ENCODE peak calls at places on chromosomes 2 and 18, in seven cellular contexts. One of them, this sample, is unnamed.

GRCh38 chr2:45895477-45895876 is 244.0 kb downstream of the PRKCE start:
- DNase-seq in cardiac muscle cell: no peak
- DNase-seq in GM23248: peak; percentile 82
- DNase-seq in neuronal stem cell: no peak
- DNase-seq in kidney: no peak
- DNase-seq in psoas muscle: no peak
- DNase-seq in heart right ventricle: no peak
- DNase-seq in this sample: no peak

GRCh38 chr2:160667811-160668210 is 174.2 kb upstream of the RBMS1 start:
- DNase-seq in cardiac muscle cell: no peak
- DNase-seq in GM23248: no peak
- DNase-seq in neuronal stem cell: no peak
- DNase-seq in kidney: no peak
- DNase-seq in psoas muscle: no peak
- DNase-seq in heart right ventricle: no peak
- DNase-seq in this sample: no peak

GRCh38 chr18:76514573-76514972 is 19.5 kb upstream of the ZNF516 start:
- DNase-seq in cardiac muscle cell: no peak
- DNase-seq in GM23248: no peak
- DNase-seq in neuronal stem cell: no peak
- DNase-seq in kidney: peak; percentile 32
- DNase-seq in psoas muscle: no peak
- DNase-seq in heart right ventricle: no peak
- DNase-seq in this sample: no peak

GRCh38 chr2:206642075-206643025 is at the start of gene FAM237A:
- DNase-seq in cardiac muscle cell: peak; percentile 73
- DNase-seq in GM23248: peak; percentile 74
- DNase-seq in neuronal stem cell: peak; percentile 84
- DNase-seq in kidney: peak; percentile 63
- DNase-seq in psoas muscle: peak; percentile 12
- DNase-seq in heart right ventricle: peak; percentile 45
- DNase-seq in this sample: no peak

GRCh38 chr2:86372641-86373502 is 35.4 kb upstream of the REEP1 start:
- DNase-seq in cardiac muscle cell: peak; percentile 66
- DNase-seq in GM23248: peak; percentile 68
- DNase-seq in neuronal stem cell: peak; percentile 41
- DNase-seq in kidney: no peak
- DNase-seq in psoas muscle: no peak
- DNase-seq in heart right ventricle: peak; percentile 55
- DNase-seq in this sample: no peak

GRCh38 chr18:22385718-22386117 is 32.0 kb downstream of the CTAGE1 start:
- DNase-seq in cardiac muscle cell: peak; percentile 89
- DNase-seq in GM23248: peak; percentile 93
- DNase-seq in neuronal stem cell: no peak
- DNase-seq in kidney: no peak
- DNase-seq in psoas muscle: no peak
- DNase-seq in heart right ventricle: no peak
- DNase-seq in this sample: no peak

GRCh38 chr2:223725494-223725893 is 111.9 kb downstream of the AP1S3 start:
- DNase-seq in cardiac muscle cell: peak; percentile 97
- DNase-seq in GM23248: peak; percentile 98
- DNase-seq in neuronal stem cell: peak; percentile 80
- DNase-seq in kidney: peak; percentile 94
- DNase-seq in psoas muscle: peak; percentile 71
- DNase-seq in heart right ventricle: peak; percentile 88
- DNase-seq in this sample: peak; percentile 71

GRCh38 chr2:167943877-167944276 is 303.5 kb downstream of the STK39 start:
- DNase-seq in cardiac muscle cell: peak; percentile 57
- DNase-seq in GM23248: no peak
- DNase-seq in neuronal stem cell: no peak
- DNase-seq in kidney: no peak
- DNase-seq in psoas muscle: no peak
- DNase-seq in heart right ventricle: no peak
- DNase-seq in this sample: no peak

GRCh38 chr2:54331095-54331835 is 75.2 kb upstream of the TSPYL6 start:
- DNase-seq in cardiac muscle cell: no peak
- DNase-seq in GM23248: no peak
- DNase-seq in neuronal stem cell: no peak
- DNase-seq in kidney: no peak
- DNase-seq in psoas muscle: no peak
- DNase-seq in heart right ventricle: no peak
- DNase-seq in this sample: no peak

GRCh38 chr18:76972838-76973237 is 150.5 kb downstream of the ZNF236 start:
- DNase-seq in cardiac muscle cell: peak; percentile 18
- DNase-seq in GM23248: no peak
- DNase-seq in neuronal stem cell: no peak
- DNase-seq in kidney: no peak
- DNase-seq in psoas muscle: no peak
- DNase-seq in heart right ventricle: no peak
- DNase-seq in this sample: no peak

GRCh38 chr18:80086281-80086680 is 22.8 kb upstream of the ADNP2 start:
- DNase-seq in cardiac muscle cell: no peak
- DNase-seq in GM23248: no peak
- DNase-seq in neuronal stem cell: no peak
- DNase-seq in kidney: no peak
- DNase-seq in psoas muscle: no peak
- DNase-seq in heart right ventricle: no peak
- DNase-seq in this sample: no peak
- H3K27ac ChIP-seq in cardiac muscle cell: no peak overlapping the region
- H3K27ac ChIP-seq in GM23248: no peak overlapping the region
- H3K27ac ChIP-seq in neuronal stem cell: no peak overlapping the region
- H3K27ac ChIP-seq in kidney: no peak overlapping the region
- H3K27ac ChIP-seq in psoas muscle: no peak overlapping the region
- H3K27ac ChIP-seq in heart right ventricle: no peak overlapping the region
- H3K27ac ChIP-seq in this sample: no peak overlapping the region

DNA sequence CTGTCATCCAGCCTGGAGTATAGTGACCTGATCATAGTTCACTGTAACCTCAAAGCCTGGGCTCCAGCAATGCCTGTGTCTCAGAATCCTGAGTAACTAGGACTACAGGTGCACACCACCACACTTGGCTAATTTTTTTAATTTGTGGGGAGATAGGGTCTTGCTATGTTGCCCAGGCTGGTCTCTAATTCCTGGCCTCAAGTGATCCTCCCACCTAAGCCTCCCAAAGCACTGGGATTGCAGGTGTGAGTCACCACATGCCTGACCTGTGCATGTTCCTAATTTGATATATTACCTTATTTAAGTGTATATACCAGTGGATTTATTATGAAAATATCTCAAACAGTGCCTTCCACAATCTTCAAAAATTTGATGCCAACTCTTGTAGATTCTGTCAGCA is 123.6 kb upstream of the XIRP2 start:
- DNase-seq in cardiac muscle cell: no peak
- DNase-seq in GM23248: no peak
- DNase-seq in neuronal stem cell: no peak
- DNase-seq in kidney: no peak
- DNase-seq in psoas muscle: no peak
- DNase-seq in heart right ventricle: no peak
- DNase-seq in this sample: no peak
- H3K27ac ChIP-seq in cardiac muscle cell: no peak overlapping the region
- H3K27ac ChIP-seq in GM23248: no peak overlapping the region
- H3K27ac ChIP-seq in neuronal stem cell: no peak overlapping the region
- H3K27ac ChIP-seq in kidney: no peak overlapping the region
- H3K27ac ChIP-seq in psoas muscle: no peak overlapping the region
- H3K27ac ChIP-seq in heart right ventricle: no peak overlapping the region
- H3K27ac ChIP-seq in this sample: no peak overlapping the region

GRCh38 chr2:117771969-117772630 is 42.4 kb upstream of the DDX18 start:
- DNase-seq in cardiac muscle cell: peak; percentile 29
- DNase-seq in GM23248: peak; percentile 65
- DNase-seq in neuronal stem cell: no peak
- DNase-seq in kidney: no peak
- DNase-seq in psoas muscle: no peak
- DNase-seq in heart right ventricle: no peak
- DNase-seq in this sample: no peak
- H3K27ac ChIP-seq in cardiac muscle cell: no peak overlapping the region
- H3K27ac ChIP-seq in GM23248: no peak overlapping the region
- H3K27ac ChIP-seq in neuronal stem cell: no peak overlapping the region
- H3K27ac ChIP-seq in kidney: no peak overlapping the region
- H3K27ac ChIP-seq in psoas muscle: no peak overlapping the region
- H3K27ac ChIP-seq in heart right ventricle: no peak overlapping the region
- H3K27ac ChIP-seq in this sample: no peak overlapping the region

GRCh38 chr2:190435031-190435677 is 27.0 kb downstream of the MFSD6 start:
- DNase-seq in cardiac muscle cell: no peak
- DNase-seq in GM23248: no peak
- DNase-seq in neuronal stem cell: no peak
- DNase-seq in kidney: no peak
- DNase-seq in psoas muscle: no peak
- DNase-seq in heart right ventricle: no peak
- DNase-seq in this sample: no peak
- H3K27ac ChIP-seq in cardiac muscle cell: no peak overlapping the region
- H3K27ac ChIP-seq in GM23248: no peak overlapping the region
- H3K27ac ChIP-seq in neuronal stem cell: no peak overlapping the region
- H3K27ac ChIP-seq in kidney: no peak overlapping the region
- H3K27ac ChIP-seq in psoas muscle: no peak overlapping the region
- H3K27ac ChIP-seq in heart right ventricle: no peak overlapping the region
- H3K27ac ChIP-seq in this sample: no peak overlapping the region

DNA sequence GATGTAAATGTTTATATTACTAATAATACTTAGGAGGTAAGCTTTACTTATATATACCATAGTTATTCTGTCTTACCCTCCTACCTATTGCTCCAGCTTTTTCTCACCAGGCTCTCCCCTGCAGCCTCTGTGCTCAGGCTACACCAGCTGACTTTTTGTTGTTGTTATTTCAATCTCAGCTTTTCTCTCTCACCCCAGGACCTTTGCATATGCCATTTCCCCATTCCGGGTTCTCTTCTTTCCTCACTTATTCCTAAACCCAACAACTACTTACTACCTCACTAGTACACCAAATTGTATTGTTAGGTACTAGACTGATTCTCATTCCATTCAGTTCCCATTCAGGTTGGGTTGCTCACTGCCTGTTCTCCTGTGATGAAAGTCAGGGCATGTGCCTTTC is 156.2 kb upstream of the BOD1L2 start:
- DNase-seq in cardiac muscle cell: no peak
- DNase-seq in GM23248: no peak
- DNase-seq in neuronal stem cell: no peak
- DNase-seq in kidney: no peak
- DNase-seq in psoas muscle: no peak
- DNase-seq in heart right ventricle: no peak
- DNase-seq in this sample: no peak
- H3K27ac ChIP-seq in cardiac muscle cell: no peak overlapping the region
- H3K27ac ChIP-seq in GM23248: no peak overlapping the region
- H3K27ac ChIP-seq in neuronal stem cell: no peak overlapping the region
- H3K27ac ChIP-seq in kidney: no peak overlapping the region
- H3K27ac ChIP-seq in psoas muscle: no peak overlapping the region
- H3K27ac ChIP-seq in heart right ventricle: no peak overlapping the region
- H3K27ac ChIP-seq in this sample: no peak overlapping the region

GRCh38 chr18:62847081-62847480 is 131.7 kb downstream of the PHLPP1 start:
- DNase-seq in cardiac muscle cell: no peak
- DNase-seq in GM23248: no peak
- DNase-seq in neuronal stem cell: no peak
- DNase-seq in kidney: no peak
- DNase-seq in psoas muscle: no peak
- DNase-seq in heart right ventricle: no peak
- DNase-seq in this sample: no peak

GRCh38 chr18:62848946-62849345 is 133.6 kb downstream of the PHLPP1 start:
- DNase-seq in cardiac muscle cell: no peak
- DNase-seq in GM23248: peak; percentile 54
- DNase-seq in neuronal stem cell: no peak
- DNase-seq in kidney: no peak
- DNase-seq in psoas muscle: no peak
- DNase-seq in heart right ventricle: no peak
- DNase-seq in this sample: no peak

GRCh38 chr18:62844850-62845643 is 129.7 kb downstream of the PHLPP1 start:
- DNase-seq in cardiac muscle cell: no peak
- DNase-seq in GM23248: peak; percentile 3
- DNase-seq in neuronal stem cell: no peak
- DNase-seq in kidney: no peak
- DNase-seq in psoas muscle: no peak
- DNase-seq in heart right ventricle: no peak
- DNase-seq in this sample: no peak

GRCh38 chr18:62842898-62843297 is 127.6 kb downstream of the PHLPP1 start:
- DNase-seq in cardiac muscle cell: no peak
- DNase-seq in GM23248: no peak
- DNase-seq in neuronal stem cell: no peak
- DNase-seq in kidney: no peak
- DNase-seq in psoas muscle: no peak
- DNase-seq in heart right ventricle: no peak
- DNase-seq in this sample: no peak

GRCh38 chr18:62846334-62846733 is 131.0 kb downstream of the PHLPP1 start:
- DNase-seq in cardiac muscle cell: no peak
- DNase-seq in GM23248: no peak
- DNase-seq in neuronal stem cell: no peak
- DNase-seq in kidney: no peak
- DNase-seq in psoas muscle: no peak
- DNase-seq in heart right ventricle: no peak
- DNase-seq in this sample: no peak
- H3K27ac ChIP-seq in cardiac muscle cell: no peak overlapping the region
- H3K27ac ChIP-seq in GM23248: no peak overlapping the region
- H3K27ac ChIP-seq in neuronal stem cell: no peak overlapping the region
- H3K27ac ChIP-seq in kidney: no peak overlapping the region
- H3K27ac ChIP-seq in psoas muscle: no peak overlapping the region
- H3K27ac ChIP-seq in heart right ventricle: no peak overlapping the region
- H3K27ac ChIP-seq in this sample: no peak overlapping the region

GRCh38 chr2:182426915-182427233 is at the start of gene PDE1A:
- DNase-seq in cardiac muscle cell: peak; percentile 47
- DNase-seq in GM23248: no peak
- DNase-seq in neuronal stem cell: no peak
- DNase-seq in kidney: no peak
- DNase-seq in psoas muscle: no peak
- DNase-seq in heart right ventricle: peak; percentile 17
- DNase-seq in this sample: no peak
- H3K27ac ChIP-seq in cardiac muscle cell: no peak within 1 kb of the TSS
- H3K27ac ChIP-seq in GM23248: no peak within 1 kb of the TSS
- H3K27ac ChIP-seq in neuronal stem cell: no peak within 1 kb of the TSS
- H3K27ac ChIP-seq in kidney: peak within 1 kb of the TSS; percentile 82
- H3K27ac ChIP-seq in psoas muscle: peak within 1 kb of the TSS; percentile 12
- H3K27ac ChIP-seq in heart right ventricle: peak within 1 kb of the TSS; percentile 79
- H3K27ac ChIP-seq in this sample: no peak within 1 kb of the TSS

DNA sequence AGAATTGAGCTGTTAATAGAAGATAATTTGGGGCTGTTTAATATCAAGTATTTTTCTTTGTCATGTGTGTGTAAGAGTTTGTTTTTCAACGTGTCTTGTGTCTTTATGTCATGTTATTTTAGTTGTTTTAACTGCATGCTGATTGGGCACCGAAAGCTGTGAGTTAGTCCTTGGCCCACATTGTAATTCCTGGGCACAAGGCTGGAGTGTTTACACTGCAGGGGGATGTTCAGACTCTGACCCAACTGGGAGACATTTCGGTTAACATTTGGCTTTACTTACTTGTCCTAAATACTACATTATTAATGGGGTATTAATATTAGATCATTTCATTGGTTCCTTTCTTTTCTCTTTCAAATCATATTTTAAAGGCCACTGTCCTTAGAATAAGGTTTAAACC is 381.0 kb downstream of the OSR1 start:
- DNase-seq in cardiac muscle cell: no peak
- DNase-seq in GM23248: no peak
- DNase-seq in neuronal stem cell: no peak
- DNase-seq in kidney: no peak
- DNase-seq in psoas muscle: no peak
- DNase-seq in heart right ventricle: no peak
- DNase-seq in this sample: no peak
- H3K27ac ChIP-seq in cardiac muscle cell: no peak overlapping the region
- H3K27ac ChIP-seq in GM23248: peak overlapping the region; percentile 79
- H3K27ac ChIP-seq in neuronal stem cell: no peak overlapping the region
- H3K27ac ChIP-seq in kidney: no peak overlapping the region
- H3K27ac ChIP-seq in psoas muscle: no peak overlapping the region
- H3K27ac ChIP-seq in heart right ventricle: peak overlapping the region; percentile 74
- H3K27ac ChIP-seq in this sample: no peak overlapping the region

This sample was measured in caudate nucleus.